ENCODE peak calls at places on chromosomes 3 and 15, in five cellular contexts. One of them, this sample, is unnamed.

GRCh38 chr3:185175370-185175987 is 22.6 kb upstream of the C3orf70 start:
- DNase-seq in germinal center: peak; percentile 19
- DNase-seq in AG08395: peak; percentile 42
- DNase-seq in activated T-helper 1 cell treated with anti-CD3 and anti-CD28 coated beads, Interleukin-12 subunit alpha, Interleukin-12 subunit beta, Interleukin-2, Interleukin-4 antibody, amounts not matched to agents 30 ng/mL and 10 ng/mL and 1 ng/mL, durations not matched to agents 14 hours and 24 hours and 36 hours: no peak
- DNase-seq in astrocyte: no peak
- DNase-seq in this sample: peak; percentile 72

GRCh38 chr3:77055841-77056341 is 16.0 kb downstream of the ROBO2 start:
- DNase-seq in AG08395: no peak
- DNase-seq in activated T-helper 1 cell treated with anti-CD3 and anti-CD28 coated beads, Interleukin-12 subunit alpha, Interleukin-12 subunit beta, Interleukin-2, Interleukin-4 antibody, amounts not matched to agents 30 ng/mL and 10 ng/mL and 1 ng/mL, durations not matched to agents 14 hours and 24 hours and 36 hours: no peak
- DNase-seq in germinal center: no peak
- DNase-seq in astrocyte: no peak
- DNase-seq in this sample: no peak

GRCh38 chr15:89364341-89364740 is 29.7 kb upstream of the POLG start:
- DNase-seq in AG08395: no peak
- DNase-seq in activated T-helper 1 cell treated with anti-CD3 and anti-CD28 coated beads, Interleukin-12 subunit alpha, Interleukin-12 subunit beta, Interleukin-2, Interleukin-4 antibody, amounts not matched to agents 30 ng/mL and 10 ng/mL and 1 ng/mL, durations not matched to agents 14 hours and 24 hours and 36 hours: no peak
- DNase-seq in germinal center: no peak
- DNase-seq in astrocyte: no peak
- DNase-seq in this sample: no peak

GRCh38 chr3:178658694-178659315 is 122.6 kb downstream of the KCNMB2 start:
- DNase-seq in germinal center: no peak
- DNase-seq in AG08395: no peak
- DNase-seq in activated T-helper 1 cell treated with anti-CD3 and anti-CD28 coated beads, Interleukin-12 subunit alpha, Interleukin-12 subunit beta, Interleukin-2, Interleukin-4 antibody, amounts not matched to agents 30 ng/mL and 10 ng/mL and 1 ng/mL, durations not matched to agents 14 hours and 24 hours and 36 hours: no peak
- DNase-seq in astrocyte: no peak
- DNase-seq in this sample: no peak

GRCh38 chr3:168051579-168052183 is 44.0 kb downstream of the GOLIM4 start:
- DNase-seq in activated T-helper 1 cell treated with anti-CD3 and anti-CD28 coated beads, Interleukin-12 subunit alpha, Interleukin-12 subunit beta, Interleukin-2, Interleukin-4 antibody, amounts not matched to agents 30 ng/mL and 10 ng/mL and 1 ng/mL, durations not matched to agents 14 hours and 24 hours and 36 hours: no peak
- DNase-seq in germinal center: no peak
- DNase-seq in astrocyte: peak; percentile 59
- DNase-seq in AG08395: peak; percentile 19
- DNase-seq in this sample: no peak

GRCh38 chr15:83446904-83447708 is at the start of gene SH3GL3:
- DNase-seq in germinal center: peak; percentile 27
- DNase-seq in activated T-helper 1 cell treated with anti-CD3 and anti-CD28 coated beads, Interleukin-12 subunit alpha, Interleukin-12 subunit beta, Interleukin-2, Interleukin-4 antibody, amounts not matched to agents 30 ng/mL and 10 ng/mL and 1 ng/mL, durations not matched to agents 14 hours and 24 hours and 36 hours: peak; percentile 53
- DNase-seq in astrocyte: peak; percentile 79
- DNase-seq in AG08395: peak; percentile 68
- DNase-seq in this sample: peak; percentile 83

GRCh38 chr15:100192092-100192695 is 149.6 kb downstream of the ADAMTS17 start:
- DNase-seq in AG08395: no peak
- DNase-seq in activated T-helper 1 cell treated with anti-CD3 and anti-CD28 coated beads, Interleukin-12 subunit alpha, Interleukin-12 subunit beta, Interleukin-2, Interleukin-4 antibody, amounts not matched to agents 30 ng/mL and 10 ng/mL and 1 ng/mL, durations not matched to agents 14 hours and 24 hours and 36 hours: no peak
- DNase-seq in germinal center: no peak
- DNase-seq in astrocyte: no peak
- DNase-seq in this sample: no peak

GRCh38 chr3:69330891-69331400 is 54.9 kb downstream of the FRMD4B start:
- DNase-seq in germinal center: no peak
- DNase-seq in activated T-helper 1 cell treated with anti-CD3 and anti-CD28 coated beads, Interleukin-12 subunit alpha, Interleukin-12 subunit beta, Interleukin-2, Interleukin-4 antibody, amounts not matched to agents 30 ng/mL and 10 ng/mL and 1 ng/mL, durations not matched to agents 14 hours and 24 hours and 36 hours: no peak
- DNase-seq in astrocyte: no peak
- DNase-seq in AG08395: no peak
- DNase-seq in this sample: no peak

GRCh38 chr3:124832782-124833709 is 54.1 kb downstream of the ITGB5 start:
- DNase-seq in astrocyte: peak; percentile 92
- DNase-seq in AG08395: peak; percentile 81
- DNase-seq in activated T-helper 1 cell treated with anti-CD3 and anti-CD28 coated beads, Interleukin-12 subunit alpha, Interleukin-12 subunit beta, Interleukin-2, Interleukin-4 antibody, amounts not matched to agents 30 ng/mL and 10 ng/mL and 1 ng/mL, durations not matched to agents 14 hours and 24 hours and 36 hours: no peak
- DNase-seq in germinal center: no peak
- DNase-seq in this sample: no peak

GRCh38 chr15:35618260-35619188 is 72.6 kb upstream of the DPH6 start:
- DNase-seq in AG08395: no peak
- DNase-seq in activated T-helper 1 cell treated with anti-CD3 and anti-CD28 coated beads, Interleukin-12 subunit alpha, Interleukin-12 subunit beta, Interleukin-2, Interleukin-4 antibody, amounts not matched to agents 30 ng/mL and 10 ng/mL and 1 ng/mL, durations not matched to agents 14 hours and 24 hours and 36 hours: no peak
- DNase-seq in germinal center: no peak
- DNase-seq in astrocyte: peak; percentile 24
- DNase-seq in this sample: no peak

GRCh38 chr3:71265365-71265935 is 318.1 kb downstream of the FOXP1 start:
- DNase-seq in astrocyte: no peak
- DNase-seq in activated T-helper 1 cell treated with anti-CD3 and anti-CD28 coated beads, Interleukin-12 subunit alpha, Interleukin-12 subunit beta, Interleukin-2, Interleukin-4 antibody, amounts not matched to agents 30 ng/mL and 10 ng/mL and 1 ng/mL, durations not matched to agents 14 hours and 24 hours and 36 hours: no peak
- DNase-seq in AG08395: no peak
- DNase-seq in germinal center: no peak
- DNase-seq in this sample: no peak

GRCh38 chr15:82538961-82539689 is 1.1 kb downstream of the RPS17 start:
- DNase-seq in activated T-helper 1 cell treated with anti-CD3 and anti-CD28 coated beads, Interleukin-12 subunit alpha, Interleukin-12 subunit beta, Interleukin-2, Interleukin-4 antibody, amounts not matched to agents 30 ng/mL and 10 ng/mL and 1 ng/mL, durations not matched to agents 14 hours and 24 hours and 36 hours: no peak
- DNase-seq in germinal center: no peak
- DNase-seq in astrocyte: no peak
- DNase-seq in AG08395: no peak
- DNase-seq in this sample: no peak

GRCh38 chr3:23739536-23739935 is 66.2 kb upstream of the UBE2E1 start:
- DNase-seq in activated T-helper 1 cell treated with anti-CD3 and anti-CD28 coated beads, Interleukin-12 subunit alpha, Interleukin-12 subunit beta, Interleukin-2, Interleukin-4 antibody, amounts not matched to agents 30 ng/mL and 10 ng/mL and 1 ng/mL, durations not matched to agents 14 hours and 24 hours and 36 hours: no peak
- DNase-seq in astrocyte: peak; percentile 84
- DNase-seq in AG08395: peak; percentile 76
- DNase-seq in germinal center: no peak
- DNase-seq in this sample: no peak

GRCh38 chr3:15536856-15537255 is 15.3 kb upstream of the COLQ start:
- DNase-seq in astrocyte: no peak
- DNase-seq in activated T-helper 1 cell treated with anti-CD3 and anti-CD28 coated beads, Interleukin-12 subunit alpha, Interleukin-12 subunit beta, Interleukin-2, Interleukin-4 antibody, amounts not matched to agents 30 ng/mL and 10 ng/mL and 1 ng/mL, durations not matched to agents 14 hours and 24 hours and 36 hours: no peak
- DNase-seq in AG08395: no peak
- DNase-seq in germinal center: no peak
- DNase-seq in this sample: no peak

GRCh38 chr15:40183636-40184463 is 23.0 kb downstream of the BUB1B start:
- DNase-seq in astrocyte: no peak
- DNase-seq in AG08395: no peak
- DNase-seq in activated T-helper 1 cell treated with anti-CD3 and anti-CD28 coated beads, Interleukin-12 subunit alpha, Interleukin-12 subunit beta, Interleukin-2, Interleukin-4 antibody, amounts not matched to agents 30 ng/mL and 10 ng/mL and 1 ng/mL, durations not matched to agents 14 hours and 24 hours and 36 hours: no peak
- DNase-seq in germinal center: no peak
- DNase-seq in this sample: no peak

GRCh38 chr3:132803889-132804288 is 81.7 kb upstream of the NPHP3 start:
- DNase-seq in germinal center: no peak
- DNase-seq in astrocyte: no peak
- DNase-seq in activated T-helper 1 cell treated with anti-CD3 and anti-CD28 coated beads, Interleukin-12 subunit alpha, Interleukin-12 subunit beta, Interleukin-2, Interleukin-4 antibody, amounts not matched to agents 30 ng/mL and 10 ng/mL and 1 ng/mL, durations not matched to agents 14 hours and 24 hours and 36 hours: no peak
- DNase-seq in AG08395: no peak
- DNase-seq in this sample: no peak

GRCh38 chr3:186693843-186694242 is 23.3 kb upstream of the KNG1 start:
- DNase-seq in astrocyte: no peak
- DNase-seq in germinal center: no peak
- DNase-seq in AG08395: no peak
- DNase-seq in activated T-helper 1 cell treated with anti-CD3 and anti-CD28 coated beads, Interleukin-12 subunit alpha, Interleukin-12 subunit beta, Interleukin-2, Interleukin-4 antibody, amounts not matched to agents 30 ng/mL and 10 ng/mL and 1 ng/mL, durations not matched to agents 14 hours and 24 hours and 36 hours: no peak
- DNase-seq in this sample: no peak

GRCh38 chr3:42014443-42014945 is 52.6 kb upstream of the ULK4 start:
- DNase-seq in germinal center: peak; percentile 54
- DNase-seq in AG08395: no peak
- DNase-seq in astrocyte: no peak
- DNase-seq in activated T-helper 1 cell treated with anti-CD3 and anti-CD28 coated beads, Interleukin-12 subunit alpha, Interleukin-12 subunit beta, Interleukin-2, Interleukin-4 antibody, amounts not matched to agents 30 ng/mL and 10 ng/mL and 1 ng/mL, durations not matched to agents 14 hours and 24 hours and 36 hours: no peak
- DNase-seq in this sample: no peak

GRCh38 chr3:171132873-171133272 is 106.4 kb upstream of the SLC2A2 start:
- DNase-seq in AG08395: peak; percentile 72
- DNase-seq in activated T-helper 1 cell treated with anti-CD3 and anti-CD28 coated beads, Interleukin-12 subunit alpha, Interleukin-12 subunit beta, Interleukin-2, Interleukin-4 antibody, amounts not matched to agents 30 ng/mL and 10 ng/mL and 1 ng/mL, durations not matched to agents 14 hours and 24 hours and 36 hours: no peak
- DNase-seq in germinal center: no peak
- DNase-seq in astrocyte: peak; percentile 73
- DNase-seq in this sample: no peak

GRCh38 chr15:35657679-35658201 is 111.8 kb upstream of the DPH6 start:
- DNase-seq in activated T-helper 1 cell treated with anti-CD3 and anti-CD28 coated beads, Interleukin-12 subunit alpha, Interleukin-12 subunit beta, Interleukin-2, Interleukin-4 antibody, amounts not matched to agents 30 ng/mL and 10 ng/mL and 1 ng/mL, durations not matched to agents 14 hours and 24 hours and 36 hours: no peak
- DNase-seq in astrocyte: peak; percentile 88
- DNase-seq in AG08395: peak; percentile 55
- DNase-seq in germinal center: no peak
- DNase-seq in this sample: no peak

GRCh38 chr15:75659141-75659771 is 11.5 kb downstream of the SNX33 start:
- DNase-seq in astrocyte: no peak
- DNase-seq in activated T-helper 1 cell treated with anti-CD3 and anti-CD28 coated beads, Interleukin-12 subunit alpha, Interleukin-12 subunit beta, Interleukin-2, Interleukin-4 antibody, amounts not matched to agents 30 ng/mL and 10 ng/mL and 1 ng/mL, durations not matched to agents 14 hours and 24 hours and 36 hours: no peak
- DNase-seq in germinal center: no peak
- DNase-seq in AG08395: no peak
- DNase-seq in this sample: no peak

GRCh38 chr3:114841515-114841914 is 305.6 kb downstream of the ZBTB20 start:
- DNase-seq in activated T-helper 1 cell treated with anti-CD3 and anti-CD28 coated beads, Interleukin-12 subunit alpha, Interleukin-12 subunit beta, Interleukin-2, Interleukin-4 antibody, amounts not matched to agents 30 ng/mL and 10 ng/mL and 1 ng/mL, durations not matched to agents 14 hours and 24 hours and 36 hours: no peak
- DNase-seq in astrocyte: peak; percentile 6
- DNase-seq in AG08395: no peak
- DNase-seq in germinal center: no peak
- DNase-seq in this sample: no peak

GRCh38 chr3:25468866-25469319 is 40.8 kb downstream of the RARB start:
- DNase-seq in germinal center: no peak
- DNase-seq in astrocyte: peak; percentile 64
- DNase-seq in activated T-helper 1 cell treated with anti-CD3 and anti-CD28 coated beads, Interleukin-12 subunit alpha, Interleukin-12 subunit beta, Interleukin-2, Interleukin-4 antibody, amounts not matched to agents 30 ng/mL and 10 ng/mL and 1 ng/mL, durations not matched to agents 14 hours and 24 hours and 36 hours: no peak
- DNase-seq in AG08395: peak; percentile 60
- DNase-seq in this sample: peak; percentile 83

GRCh38 chr3:149441662-149442442 is 32.6 kb upstream of the TM4SF4 start:
- DNase-seq in astrocyte: no peak
- DNase-seq in AG08395: no peak
- DNase-seq in germinal center: no peak
- DNase-seq in activated T-helper 1 cell treated with anti-CD3 and anti-CD28 coated beads, Interleukin-12 subunit alpha, Interleukin-12 subunit beta, Interleukin-2, Interleukin-4 antibody, amounts not matched to agents 30 ng/mL and 10 ng/mL and 1 ng/mL, durations not matched to agents 14 hours and 24 hours and 36 hours: no peak
- DNase-seq in this sample: no peak

GRCh38 chr3:53045784-53046170 is at the start of gene SFMBT1:
- DNase-seq in AG08395: peak; percentile 94
- DNase-seq in activated T-helper 1 cell treated with anti-CD3 and anti-CD28 coated beads, Interleukin-12 subunit alpha, Interleukin-12 subunit beta, Interleukin-2, Interleukin-4 antibody, amounts not matched to agents 30 ng/mL and 10 ng/mL and 1 ng/mL, durations not matched to agents 14 hours and 24 hours and 36 hours: peak; percentile 60
- DNase-seq in astrocyte: no peak
- DNase-seq in germinal center: peak; percentile 90
- DNase-seq in this sample: no peak

GRCh38 chr3:52083556-52084087 is 27.3 kb upstream of the DUSP7 start:
- DNase-seq in germinal center: no peak
- DNase-seq in activated T-helper 1 cell treated with anti-CD3 and anti-CD28 coated beads, Interleukin-12 subunit alpha, Interleukin-12 subunit beta, Interleukin-2, Interleukin-4 antibody, amounts not matched to agents 30 ng/mL and 10 ng/mL and 1 ng/mL, durations not matched to agents 14 hours and 24 hours and 36 hours: no peak
- DNase-seq in astrocyte: no peak
- DNase-seq in AG08395: no peak
- DNase-seq in this sample: no peak

GRCh38 chr15:46644493-46645481 is 1010.0 kb downstream of the SQOR start:
- DNase-seq in activated T-helper 1 cell treated with anti-CD3 and anti-CD28 coated beads, Interleukin-12 subunit alpha, Interleukin-12 subunit beta, Interleukin-2, Interleukin-4 antibody, amounts not matched to agents 30 ng/mL and 10 ng/mL and 1 ng/mL, durations not matched to agents 14 hours and 24 hours and 36 hours: no peak
- DNase-seq in germinal center: no peak
- DNase-seq in astrocyte: no peak
- DNase-seq in AG08395: no peak
- DNase-seq in this sample: no peak

GRCh38 chr3:38643592-38643991 is 5.9 kb downstream of the SCN5A start:
- DNase-seq in activated T-helper 1 cell treated with anti-CD3 and anti-CD28 coated beads, Interleukin-12 subunit alpha, Interleukin-12 subunit beta, Interleukin-2, Interleukin-4 antibody, amounts not matched to agents 30 ng/mL and 10 ng/mL and 1 ng/mL, durations not matched to agents 14 hours and 24 hours and 36 hours: no peak
- DNase-seq in germinal center: no peak
- DNase-seq in AG08395: no peak
- DNase-seq in astrocyte: no peak
- DNase-seq in this sample: peak; percentile 11

GRCh38 chr3:45969953-45970352 is 25.7 kb downstream of the FYCO1 start:
- DNase-seq in activated T-helper 1 cell treated with anti-CD3 and anti-CD28 coated beads, Interleukin-12 subunit alpha, Interleukin-12 subunit beta, Interleukin-2, Interleukin-4 antibody, amounts not matched to agents 30 ng/mL and 10 ng/mL and 1 ng/mL, durations not matched to agents 14 hours and 24 hours and 36 hours: no peak
- DNase-seq in astrocyte: no peak
- DNase-seq in germinal center: no peak
- DNase-seq in AG08395: no peak
- DNase-seq in this sample: no peak

GRCh38 chr3:7728566-7729519 is 772.8 kb upstream of the LMCD1 start:
- DNase-seq in astrocyte: no peak
- DNase-seq in activated T-helper 1 cell treated with anti-CD3 and anti-CD28 coated beads, Interleukin-12 subunit alpha, Interleukin-12 subunit beta, Interleukin-2, Interleukin-4 antibody, amounts not matched to agents 30 ng/mL and 10 ng/mL and 1 ng/mL, durations not matched to agents 14 hours and 24 hours and 36 hours: no peak
- DNase-seq in germinal center: no peak
- DNase-seq in AG08395: no peak
- DNase-seq in this sample: no peak

GRCh38 chr3:167740961-167741587 is 5.6 kb downstream of the SERPINI1 start:
- DNase-seq in activated T-helper 1 cell treated with anti-CD3 and anti-CD28 coated beads, Interleukin-12 subunit alpha, Interleukin-12 subunit beta, Interleukin-2, Interleukin-4 antibody, amounts not matched to agents 30 ng/mL and 10 ng/mL and 1 ng/mL, durations not matched to agents 14 hours and 24 hours and 36 hours: peak; percentile 1
- DNase-seq in AG08395: peak; percentile 19
- DNase-seq in germinal center: peak; percentile 44
- DNase-seq in astrocyte: no peak
- DNase-seq in this sample: no peak

GRCh38 chr3:30426319-30426993 is 179.9 kb upstream of the TGFBR2 start:
- DNase-seq in astrocyte: peak; percentile 77
- DNase-seq in AG08395: peak; percentile 73
- DNase-seq in activated T-helper 1 cell treated with anti-CD3 and anti-CD28 coated beads, Interleukin-12 subunit alpha, Interleukin-12 subunit beta, Interleukin-2, Interleukin-4 antibody, amounts not matched to agents 30 ng/mL and 10 ng/mL and 1 ng/mL, durations not matched to agents 14 hours and 24 hours and 36 hours: no peak
- DNase-seq in germinal center: no peak
- DNase-seq in this sample: peak; percentile 79

GRCh38 chr15:74937226-74937601 is 659 bp downstream of the COX5A start:
- DNase-seq in AG08395: no peak
- DNase-seq in activated T-helper 1 cell treated with anti-CD3 and anti-CD28 coated beads, Interleukin-12 subunit alpha, Interleukin-12 subunit beta, Interleukin-2, Interleukin-4 antibody, amounts not matched to agents 30 ng/mL and 10 ng/mL and 1 ng/mL, durations not matched to agents 14 hours and 24 hours and 36 hours: no peak
- DNase-seq in astrocyte: no peak
- DNase-seq in germinal center: no peak
- DNase-seq in this sample: no peak

GRCh38 chr15:84142888-84143337 is 92.7 kb upstream of the GOLGA6L4 start:
- DNase-seq in astrocyte: peak; percentile 48
- DNase-seq in activated T-helper 1 cell treated with anti-CD3 and anti-CD28 coated beads, Interleukin-12 subunit alpha, Interleukin-12 subunit beta, Interleukin-2, Interleukin-4 antibody, amounts not matched to agents 30 ng/mL and 10 ng/mL and 1 ng/mL, durations not matched to agents 14 hours and 24 hours and 36 hours: peak; percentile 69
- DNase-seq in germinal center: peak; percentile 77
- DNase-seq in AG08395: peak; percentile 87
- DNase-seq in this sample: peak; percentile 81

GRCh38 chr3:112314618-112315017 is 18.3 kb upstream of the CD200 start:
- DNase-seq in AG08395: no peak
- DNase-seq in astrocyte: no peak
- DNase-seq in activated T-helper 1 cell treated with anti-CD3 and anti-CD28 coated beads, Interleukin-12 subunit alpha, Interleukin-12 subunit beta, Interleukin-2, Interleukin-4 antibody, amounts not matched to agents 30 ng/mL and 10 ng/mL and 1 ng/mL, durations not matched to agents 14 hours and 24 hours and 36 hours: no peak
- DNase-seq in germinal center: no peak
- DNase-seq in this sample: no peak

GRCh38 chr15:91186892-91187644 is 87.0 kb downstream of the SV2B start:
- DNase-seq in germinal center: no peak
- DNase-seq in astrocyte: peak; percentile 3
- DNase-seq in activated T-helper 1 cell treated with anti-CD3 and anti-CD28 coated beads, Interleukin-12 subunit alpha, Interleukin-12 subunit beta, Interleukin-2, Interleukin-4 antibody, amounts not matched to agents 30 ng/mL and 10 ng/mL and 1 ng/mL, durations not matched to agents 14 hours and 24 hours and 36 hours: no peak
- DNase-seq in AG08395: no peak
- DNase-seq in this sample: no peak

GRCh38 chr3:190865419-190865818 is 2.9 kb upstream of the GMNC start:
- DNase-seq in AG08395: no peak
- DNase-seq in germinal center: no peak
- DNase-seq in astrocyte: no peak
- DNase-seq in activated T-helper 1 cell treated with anti-CD3 and anti-CD28 coated beads, Interleukin-12 subunit alpha, Interleukin-12 subunit beta, Interleukin-2, Interleukin-4 antibody, amounts not matched to agents 30 ng/mL and 10 ng/mL and 1 ng/mL, durations not matched to agents 14 hours and 24 hours and 36 hours: no peak
- DNase-seq in this sample: no peak

GRCh38 chr3:37053337-37053736 is 60.0 kb downstream of the MLH1 start:
- DNase-seq in AG08395: no peak
- DNase-seq in activated T-helper 1 cell treated with anti-CD3 and anti-CD28 coated beads, Interleukin-12 subunit alpha, Interleukin-12 subunit beta, Interleukin-2, Interleukin-4 antibody, amounts not matched to agents 30 ng/mL and 10 ng/mL and 1 ng/mL, durations not matched to agents 14 hours and 24 hours and 36 hours: no peak
- DNase-seq in astrocyte: no peak
- DNase-seq in germinal center: no peak
- DNase-seq in this sample: no peak